ENCODE peak calls at places on chromosomes 5 and 9, in five cellular contexts. Y is effector memory CD8-positive, alpha-beta T cell; R is fibroblast of lung; S is foreskin fibroblast; N is cardiac fibroblast. V is an unnamed sample.
A peak's percentile ranks its signal among the peaks of the same experiment; 100 is the strongest.

GRCh38 chr5:602466-603035 is 9.6 kb upstream of the CEP72 start:
- DNase-seq in Y (no peak), R (no peak), S (no peak), N (no peak), V (no peak)

GRCh38 chr5:27814211-27814610 is 775.8 kb upstream of the CDH9 start:
- DNase-seq in Y (no peak), R (no peak), S (no peak), N (no peak), V (no peak)

GRCh38 chr5:129284010-129284409 is 176.1 kb upstream of the ADAMTS19 start:
- DNase-seq in Y (no peak), R (no peak), S (no peak), N (no peak), V (no peak)

GRCh38 chr5:96718635-96719077 is 56.5 kb downstream of the CAST start:
- DNase-seq in Y (no peak), R (no peak), S (no peak), N (peak; percentile 24), V (no peak)

GRCh38 chr5:147756566-147756965 is 26.0 kb downstream of the JAKMIP2 start:
- DNase-seq in Y (no peak), R (no peak), S (no peak), N (no peak), V (no peak)

GRCh38 chr5:158720316-158720715 is 379.4 kb downstream of the EBF1 start:
- DNase-seq in Y (no peak), R (no peak), S (no peak), N (no peak), V (no peak)

GRCh38 chr9:109779711-109780452 is at the start of gene PALM2AKAP2:
- DNase-seq in Y (no peak), R (peak; percentile 64), S (peak; percentile 91), N (peak; percentile 66), V (no peak)

GRCh38 chr9:127611796-127612790 is at the start of gene STXBP1:
- DNase-seq in Y (peak; percentile 85), R (peak; percentile 78), S (peak; percentile 95), N (peak; percentile 88), V (no peak)

GRCh38 chr5:68838157-68838718 is 255.6 kb upstream of the SLC30A5 start:
- DNase-seq in Y (no peak), R (no peak), S (no peak), N (no peak), V (no peak)

GRCh38 chr5:145178667-145179523 is 656.2 kb downstream of the PRELID2 start:
- DNase-seq in Y (no peak), R (no peak), S (no peak), N (peak; percentile 13), V (no peak)

GRCh38 chr9:100309992-100310391 is 42.8 kb downstream of the TEX10 start:
- DNase-seq in Y (no peak), R (no peak), S (peak; percentile 34), N (peak; percentile 17), V (no peak)

GRCh38 chr9:123282343-123283047 is 14.1 kb upstream of the STRBP start:
- DNase-seq in Y (no peak), R (no peak), S (no peak), N (peak; percentile 20), V (no peak)

GRCh38 chr5:173972844-173973613 is 15.9 kb upstream of the C5orf47 start:
- DNase-seq in Y (peak; percentile 63), R (peak; percentile 83), S (peak; percentile 92), N (peak; percentile 89), V (peak; percentile 47)

GRCh38 chr9:16559418-16560188 is 310.9 kb downstream of the BNC2 start:
- DNase-seq in Y (no peak), R (no peak), S (no peak), N (no peak), V (no peak)

GRCh38 chr5:75262278-75262677 is 25.6 kb upstream of the ANKRD31 start:
- DNase-seq in Y (no peak), R (no peak), S (no peak), N (no peak), V (no peak)

GRCh38 chr9:37987467-37987981 is 81.5 kb downstream of the SHB start:
- DNase-seq in Y (no peak), R (no peak), S (no peak), N (no peak), V (no peak)

V was measured in NCI-H1048.